ENCODE peak calls at places on chromosomes 3 and 15, in eight cellular contexts. O is AG04450; H is activated CD8-positive, alpha-beta memory T cell treated with anti-CD3 and anti-CD28 coated beads, Interleukin-2, amount 50 U/mL, for 4 hours; P is NCI-H1092 treated with DMSO at 0.1 percent for 48 hours; L is stimulated activated CD8-positive, alpha-beta memory T cell treated with anti-CD3 and anti-CD28 coated beads, Interleukin-7, amount 100 ng/mL, for 4 hours; S is dorsolateral prefrontal cortex; E is activated T-cell treated with anti-CD3 and anti-CD28 coated beads, Interleukin-2, amount 50 U/mL, for 72 hours; G is T-helper 17 cell. B is an unnamed sample.

GRCh38 chr3:10445561-10445960 is 59.8 kb downstream of the ATP2B2 start:
- DNase-seq in E (no peak), L (no peak), G (no peak), P (no peak), S (no peak), H (no peak), O (no peak), B (no peak)

GRCh38 chr3:175749981-175750380 is 890.8 kb downstream of the NAALADL2 start:
- DNase-seq in L (no peak), E (no peak), S (no peak), O (no peak), H (no peak), P (no peak), G (no peak), B (no peak)

GRCh38 chr3:195095035-195095703 is 175.8 kb downstream of the XXYLT1 start:
- DNase-seq in L (no peak), G (no peak), O (no peak), E (no peak), S (peak; percentile 41), P (no peak), H (no peak), B (no peak)

GRCh38 chr3:2851356-2851755 is 258.8 kb downstream of the IL5RA start:
- DNase-seq in L (no peak), H (no peak), E (no peak), P (no peak), O (no peak), S (no peak), G (no peak), B (no peak)

GRCh38 chr15:69337133-69337532 is 38.4 kb downstream of the PAQR5 start:
- DNase-seq in P (no peak), H (no peak), L (no peak), G (no peak), O (no peak), S (no peak), E (no peak), B (no peak)

GRCh38 chr3:37849146-37849545 is 12.5 kb upstream of the CTDSPL start:
- DNase-seq in P (no peak), H (no peak), S (no peak), G (no peak), O (no peak), E (no peak), L (no peak), B (no peak)

GRCh38 chr3:377158-377561 is 180.6 kb downstream of the CHL1 start:
- DNase-seq in G (no peak), S (no peak), H (no peak), O (no peak), P (peak; percentile 62), E (no peak), L (no peak), B (peak; percentile 50)

GRCh38 chr15:39786444-39787056 is 3.9 kb upstream of the FSIP1 start:
- DNase-seq in O (peak; percentile 26), S (no peak), E (peak; percentile 6), G (no peak), H (no peak), L (no peak), P (peak; percentile 58), B (peak; percentile 21)

GRCh38 chr3:111917300-111917699 is 58.2 kb downstream of the PHLDB2 start:
- DNase-seq in S (no peak), O (no peak), L (no peak), P (no peak), H (no peak), E (no peak), G (no peak), B (peak; percentile 61)

GRCh38 chr3:47579875-47580274 is 1.2 kb upstream of the CSPG5 start:
- DNase-seq in E (no peak), G (no peak), H (no peak), L (no peak), P (no peak), S (no peak), O (no peak), B (no peak)

GRCh38 chr15:74781673-74782595 is at the start of gene CSK:
- DNase-seq in L (peak; percentile 77), E (peak; percentile 83), S (no peak), G (peak; percentile 88), P (peak; percentile 35), O (no peak), H (peak; percentile 76), B (peak; percentile 67)

GRCh38 chr3:5032844-5033243 is 53.6 kb downstream of the BHLHE40 start:
- DNase-seq in P (no peak), S (no peak), L (no peak), H (no peak), G (no peak), E (no peak), O (no peak), B (no peak)

GRCh38 chr15:85706779-85707518 is 87.8 kb downstream of the KLHL25 start:
- DNase-seq in P (no peak), L (no peak), O (no peak), S (no peak), H (peak; percentile 32), E (peak; percentile 53), G (no peak), B (no peak)

B was measured in A549.